ENCODE peak calls at places on chromosomes 2 and 18, in four cellular contexts. K, P, H and B are unnamed samples.

GRCh38 chr2:217102941-217103340 is 243.1 kb upstream of the TNP1 start:
- DNase-seq in K (no peak), P (no peak), H (no peak), B (no peak)

GRCh38 chr2:164479460-164479859 is 141.8 kb downstream of the GRB14 start:
- DNase-seq in K (peak), P (peak), H (no peak), B (peak)

GRCh38 chr2:188369365-188369764 is 77.7 kb downstream of the GULP1 start:
- DNase-seq in K (peak), P (no peak), H (no peak), B (peak)

GRCh38 chr2:213265679-213266078 is 18.6 kb upstream of the SPAG16 start:
- DNase-seq in K (no peak), P (no peak), H (no peak), B (no peak)

GRCh38 chr2:14492920-14493503 is 139.5 kb upstream of the LRATD1 start:
- DNase-seq in K (peak), P (no peak), H (no peak), B (peak)

GRCh38 chr2:174142290-174142689 is 106.0 kb downstream of the OLA1 start:
- DNase-seq in K (no peak), P (no peak), H (no peak), B (peak)

GRCh38 chr18:21739604-21740473 is 753 bp upstream of the MIB1 start:
- DNase-seq in K (no peak), P (peak), H (no peak), B (no peak)

GRCh38 chr2:205913668-205914067 is 172.3 kb downstream of the INO80D start:
- DNase-seq in K (no peak), P (no peak), H (no peak), B (no peak)

GRCh38 chr2:136327162-136327852 is 209.4 kb upstream of the CXCR4 start:
- DNase-seq in K (peak), P (no peak), H (no peak), B (peak)

GRCh38 chr2:168850846-168851245 is 39.4 kb downstream of the SPC25 start:
- DNase-seq in K (no peak), P (no peak), H (no peak), B (no peak)

GRCh38 chr18:69399253-69399652 is 1.4 kb upstream of the DOK6 start:
- DNase-seq in K (no peak), P (no peak), H (no peak), B (peak)

DNA sequence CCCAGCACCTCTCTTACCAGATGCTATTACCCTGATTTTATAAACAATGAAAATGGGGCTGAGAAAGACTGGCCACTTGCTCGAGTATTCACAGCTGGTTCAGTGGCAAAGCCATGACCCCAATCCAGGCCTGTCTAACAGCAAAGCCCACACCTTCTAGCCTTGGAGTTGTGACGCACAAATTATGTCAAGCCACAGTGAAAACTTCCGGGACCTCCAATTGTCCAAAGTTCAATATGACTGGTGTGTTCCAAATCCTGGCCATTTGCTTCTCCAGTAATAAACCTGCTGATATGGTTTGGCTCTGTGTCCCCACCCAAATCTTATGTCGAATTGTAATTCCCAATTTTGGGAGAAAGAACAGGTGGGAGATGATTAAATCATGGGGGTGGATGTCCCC is 64.7 kb upstream of the RIOK3 start:
- DNase-seq in K (no peak), P (no peak), H (no peak), B (no peak)
- H3K56ac ChIP-seq in K (no peak), P (no peak), H (no peak), B (no peak)

GRCh38 chr18:55858661-55859111 is 270.7 kb upstream of the TCF4 start:
- DNase-seq in K (no peak), P (no peak), H (no peak), B (no peak)

GRCh38 chr18:55856679-55857078 is 268.7 kb upstream of the TCF4 start:
- DNase-seq in K (no peak), P (no peak), H (no peak), B (no peak)

GRCh38 chr18:55857409-55857808 is 269.4 kb upstream of the TCF4 start:
- DNase-seq in K (no peak), P (no peak), H (no peak), B (no peak)

GRCh38 chr18:55859116-55859515 is 271.1 kb upstream of the TCF4 start:
- DNase-seq in K (no peak), P (no peak), H (no peak), B (no peak)

DNA sequence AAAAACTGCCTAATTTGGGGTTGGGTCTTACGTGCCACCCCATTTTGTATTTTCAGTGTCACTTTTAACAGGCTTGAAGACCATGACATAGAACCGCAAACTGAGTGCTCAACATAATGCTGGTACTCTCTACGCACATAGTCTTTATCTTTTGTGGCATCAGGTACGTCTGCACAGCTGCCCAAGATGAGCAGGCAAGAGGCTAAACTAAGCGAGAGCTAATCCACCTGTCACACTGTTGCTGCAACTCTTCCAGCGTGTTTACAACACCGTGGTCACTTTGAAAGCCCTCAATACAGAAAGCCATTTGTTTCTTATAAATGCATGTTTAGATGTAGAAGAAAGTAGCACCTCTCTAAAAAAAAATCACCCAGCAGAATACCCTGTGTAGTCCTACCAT is 270.0 kb upstream of the TCF4 start:
- DNase-seq in K (no peak), P (no peak), H (no peak), B (no peak)
- H2AK5ac ChIP-seq in K (peak), P (no peak), H (peak), B (no peak)

DNA sequence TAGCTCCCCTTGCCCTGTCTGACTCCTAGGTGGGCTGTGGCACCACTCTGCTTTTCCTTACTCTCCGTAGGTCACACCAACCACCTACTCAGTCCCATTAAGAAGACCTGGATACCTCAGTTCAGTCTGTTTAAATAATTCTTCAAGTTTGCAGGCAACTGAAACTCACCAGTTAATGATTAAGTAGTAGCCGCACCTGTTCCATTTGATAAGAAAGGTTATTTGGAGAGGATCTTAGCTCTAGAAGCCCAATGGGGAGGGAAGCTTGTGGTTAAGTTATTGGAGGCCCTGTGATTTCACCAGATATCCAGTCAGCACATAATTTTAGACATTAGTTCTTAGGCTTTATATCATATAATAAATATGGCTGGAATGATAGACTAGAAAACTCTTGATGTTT is 1193.0 kb downstream of the DPP10 start:
- DNase-seq in K (no peak), P (no peak), H (no peak), B (no peak)
- H2BK120ac ChIP-seq in K (no peak), P (no peak), H (no peak), B (no peak)

GRCh38 chr18:80115035-80115434 is 6.0 kb downstream of the ADNP2 start:
- DNase-seq in K (no peak), P (no peak), H (no peak), B (no peak)

GRCh38 chr18:80120932-80121331 is 11.9 kb downstream of the ADNP2 start:
- DNase-seq in K (no peak), P (no peak), H (no peak), B (no peak)

GRCh38 chr18:80124131-80124530 is 15.1 kb downstream of the ADNP2 start:
- DNase-seq in K (no peak), P (no peak), H (no peak), B (no peak)

DNA sequence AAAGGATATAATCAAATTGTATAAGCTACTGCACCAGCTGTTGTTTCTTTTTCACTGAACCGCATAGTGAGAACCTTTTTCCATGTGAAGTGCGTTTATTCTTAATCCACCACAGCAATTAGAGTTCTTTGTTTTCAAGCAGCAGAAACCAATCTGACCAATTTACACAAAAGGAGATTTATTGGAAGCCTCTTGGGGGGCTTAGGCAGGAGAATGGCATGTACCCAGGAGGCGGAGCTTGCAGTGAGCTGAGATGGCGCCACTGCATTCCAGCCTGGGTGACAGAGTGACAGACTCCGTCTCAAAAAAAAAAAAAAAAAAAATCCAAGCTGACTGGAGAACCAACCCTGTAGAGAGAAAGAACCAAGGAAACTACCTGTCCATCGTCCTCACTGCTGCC is 10.0 kb downstream of the ADNP2 start:
- DNase-seq in K (no peak), P (no peak), H (no peak), B (peak)
- H3K56ac ChIP-seq in K (no peak), P (no peak), H (no peak), B (no peak)

DNA sequence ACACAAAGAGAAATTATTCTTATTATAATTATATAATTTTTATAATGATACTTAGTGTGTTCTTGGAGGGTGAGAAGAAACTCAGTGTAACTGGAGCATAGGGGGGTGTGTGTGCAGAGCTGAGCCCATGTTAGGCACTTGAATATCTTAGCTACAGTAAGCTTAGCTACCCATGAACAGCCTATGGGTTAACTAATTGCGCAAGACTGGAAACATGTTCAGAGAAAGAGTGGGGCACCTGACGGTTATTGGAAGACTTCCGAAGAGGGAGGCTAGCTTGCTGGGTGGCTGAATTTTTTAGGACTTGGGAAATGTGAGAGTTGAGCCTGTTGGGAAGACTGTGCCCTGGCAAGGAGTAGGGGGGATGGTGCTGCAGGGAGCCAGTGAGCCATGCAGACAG is 229.2 kb downstream of the SLC4A3 start:
- DNase-seq in K (no peak), P (no peak), H (no peak), B (no peak)
- H2AK5ac ChIP-seq in K (no peak), P (no peak), H (peak), B (no peak)

GRCh38 chr2:72182547-72183460 is 35.1 kb upstream of the CYP26B1 start:
- DNase-seq in K (no peak), P (no peak), H (no peak), B (no peak)
- H2BK120ac ChIP-seq in K (no peak), P (no peak), H (no peak), B (no peak)

GRCh38 chr18:75044296-75044695 is 164.6 kb downstream of the PTGR3 start:
- DNase-seq in K (no peak), P (no peak), H (no peak), B (no peak)
- H3K56ac ChIP-seq in K (no peak), P (no peak), H (no peak), B (no peak)

GRCh38 chr2:29544917-29545316 is 376.5 kb downstream of the ALK start:
- DNase-seq in K (no peak), P (no peak), H (no peak), B (no peak)
- H2AK5ac ChIP-seq in K (no peak), P (no peak), H (no peak), B (no peak)

GRCh38 chr2:149595069-149595963 is 7.7 kb upstream of the MMADHC start:
- DNase-seq in K (peak), P (no peak), H (no peak), B (peak)

GRCh38 chr2:149596471-149596870 is 8.9 kb upstream of the MMADHC start:
- DNase-seq in K (no peak), P (no peak), H (no peak), B (no peak)

GRCh38 chr2:149601141-149601796 is 13.7 kb upstream of the MMADHC start:
- DNase-seq in K (peak), P (no peak), H (no peak), B (no peak)

GRCh38 chr2:149597050-149598013 is 9.8 kb upstream of the MMADHC start:
- DNase-seq in K (peak), P (peak), H (no peak), B (peak)

DNA sequence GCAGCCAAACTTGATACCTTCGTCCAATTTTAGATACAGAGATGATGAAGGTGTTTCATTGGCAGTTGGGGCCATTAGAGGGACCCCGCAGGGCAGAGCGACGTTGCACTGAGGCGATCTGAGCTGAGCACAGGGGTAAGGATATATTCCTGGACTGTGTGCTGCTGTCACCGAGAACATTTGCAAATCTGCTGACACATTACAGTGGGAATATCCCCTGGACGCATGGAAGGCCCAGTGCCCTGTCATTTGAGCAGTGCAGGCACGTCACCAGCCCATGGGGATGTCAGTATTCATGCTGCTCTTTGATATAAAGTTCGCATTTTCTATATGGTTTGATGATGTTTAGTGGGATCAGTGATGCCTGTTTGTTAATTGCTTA is 10.4 kb upstream of the MMADHC start:
- DNase-seq in K (peak), P (no peak), H (no peak), B (no peak)
- H2BK120ac ChIP-seq in K (peak), P (no peak), H (no peak), B (no peak)

GRCh38 chr18:48728204-48728833 is 189.5 kb downstream of the CTIF start:
- DNase-seq in K (peak), P (no peak), H (no peak), B (no peak)
- H3K56ac ChIP-seq in K (no peak), P (no peak), H (no peak), B (no peak)